ENCODE peak calls at places on chromosomes 11 and 22, in ten cellular contexts. A, K, Y, Q, G, U, N, L, Z and T are unnamed samples.

GRCh38 chr11:44634401-44635281 is 69.2 kb downstream of the CD82 start:
- DNase-seq in A (no peak), K (peak), Y (peak), Q (peak), G (peak), U (peak), N (peak), L (peak), Z (peak), T (peak)

GRCh38 chr11:128908391-128909246 is 17.5 kb downstream of the KCNJ5 start:
- DNase-seq in A (no peak), K (peak), Y (peak), Q (peak), G (peak), U (peak), N (no peak), L (peak), Z (peak), T (peak)

GRCh38 chr11:125295922-125296321 is 131.4 kb downstream of the PKNOX2 start:
- DNase-seq in A (no peak), K (no peak), Y (no peak), Q (peak), G (no peak), U (no peak), N (no peak), L (no peak), Z (no peak), T (no peak)

GRCh38 chr11:69878927-69879733 is 59.9 kb upstream of the FGF3 start:
- DNase-seq in A (no peak), K (no peak), Y (no peak), Q (no peak), G (no peak), U (no peak), N (no peak), L (no peak), Z (peak), T (no peak)

GRCh38 chr11:12186683-12187082 is 76.3 kb downstream of the MICAL2 start:
- DNase-seq in A (no peak), K (no peak), Y (no peak), Q (no peak), G (no peak), U (no peak), N (no peak), L (no peak), Z (no peak), T (no peak)

GRCh38 chr22:17655289-17655688 is 16.7 kb downstream of the BCL2L13 start:
- DNase-seq in A (no peak), K (no peak), Y (no peak), Q (no peak), G (no peak), U (no peak), N (no peak), L (no peak), Z (no peak), T (no peak)

GRCh38 chr11:35144811-35145210 is 5.8 kb downstream of the CD44 start:
- DNase-seq in A (no peak), K (no peak), Y (no peak), Q (no peak), G (no peak), U (no peak), N (no peak), L (no peak), Z (no peak), T (no peak)

GRCh38 chr11:117723625-117724024 is 73.4 kb downstream of the DSCAML1 start:
- DNase-seq in A (no peak), K (no peak), Y (no peak), Q (peak), G (no peak), U (no peak), N (no peak), L (no peak), Z (no peak), T (no peak)

GRCh38 chr11:69659591-69659990 is 15.6 kb downstream of the LTO1 start:
- DNase-seq in A (no peak), K (no peak), Y (no peak), Q (no peak), G (no peak), U (no peak), N (no peak), L (no peak), Z (no peak), T (no peak)

GRCh38 chr11:61914471-61915171 is 2.7 kb downstream of the RAB3IL1 start:
- DNase-seq in A (no peak), K (no peak), Y (no peak), Q (no peak), G (no peak), U (no peak), N (no peak), L (no peak), Z (no peak), T (no peak)

GRCh38 chr22:32674925-32675825 is 126.3 kb upstream of the TIMP3 start:
- DNase-seq in A (no peak), K (no peak), Y (no peak), Q (no peak), G (no peak), U (no peak), N (no peak), L (no peak), Z (peak), T (no peak)